ENCODE peak calls at places on chromosomes 5 and 9, in four cellular contexts. X, H, B and S are unnamed samples.

GRCh38 chr5:58188287-58188651 is 271.6 kb downstream of the PLK2 start:
- DNase-seq in X (peak), H (no peak), B (no peak), S (no peak)

GRCh38 chr9:133141833-133142594 is 21.0 kb upstream of the RALGDS start:
- DNase-seq in X (no peak), H (no peak), B (no peak), S (no peak)

GRCh38 chr9:127763918-127764384 is 14.5 kb downstream of the SH2D3C start:
- DNase-seq in X (peak), H (peak), B (peak), S (no peak)

GRCh38 chr5:135251099-135251498 is 147.9 kb downstream of the MACROH2A1 start:
- DNase-seq in X (no peak), H (no peak), B (no peak), S (no peak)

GRCh38 chr5:96736937-96737336 is 70.8 kb downstream of the ERAP1 start:
- DNase-seq in X (no peak), H (peak), B (no peak), S (no peak)

GRCh38 chr5:145141534-145141933 is 693.6 kb downstream of the PRELID2 start:
- DNase-seq in X (no peak), H (no peak), B (no peak), S (no peak)

GRCh38 chr5:141192110-141192725 is at the start of gene PCDHB10:
- DNase-seq in X (peak), H (peak), B (peak), S (no peak)

GRCh38 chr9:117073539-117074336 is 341.1 kb downstream of the ASTN2 start:
- DNase-seq in X (peak), H (peak), B (peak), S (no peak)

GRCh38 chr9:97313243-97313642 is 5.8 kb downstream of the CCDC180 start:
- DNase-seq in X (no peak), H (no peak), B (no peak), S (no peak)

GRCh38 chr9:130476151-130476730 is 31.5 kb downstream of the ASS1 start:
- DNase-seq in X (no peak), H (no peak), B (no peak), S (no peak)

GRCh38 chr5:161305601-161306000 is 240.9 kb downstream of the GABRB2 start:
- DNase-seq in X (no peak), H (no peak), B (no peak), S (no peak)

GRCh38 chr9:114551750-114552685 is 35.6 kb upstream of the ATP6V1G1 start:
- DNase-seq in X (peak), H (peak), B (no peak), S (no peak)

GRCh38 chr9:16153221-16153620 is 600.4 kb downstream of the CCDC171 start:
- DNase-seq in X (no peak), H (no peak), B (no peak), S (no peak)

GRCh38 chr5:10145922-10146321 is 103.8 kb downstream of the ATPSCKMT start:
- DNase-seq in X (peak), H (peak), B (no peak), S (peak)

GRCh38 chr5:139636975-139637408 is 11.2 kb upstream of the CXXC5 start:
- DNase-seq in X (no peak), H (peak), B (no peak), S (peak)

GRCh38 chr9:116662633-116663032 is 24.5 kb upstream of the TRIM32 start:
- DNase-seq in X (no peak), H (no peak), B (no peak), S (no peak)

GRCh38 chr5:32314658-32315057 is 1.9 kb upstream of the MTMR12 start:
- DNase-seq in X (peak), H (no peak), B (no peak), S (no peak)

GRCh38 chr9:127741831-127742434 is 6.8 kb upstream of the TOR2A start:
- DNase-seq in X (peak), H (peak), B (peak), S (no peak)

GRCh38 chr5:109983135-109983534 is 293.4 kb downstream of the MAN2A1 start:
- DNase-seq in X (no peak), H (no peak), B (no peak), S (no peak)

GRCh38 chr5:134477462-134478245 is 47.8 kb upstream of the JADE2 start:
- DNase-seq in X (no peak), H (no peak), B (no peak), S (no peak)

GRCh38 chr5:180126716-180127681 is 55.4 kb upstream of the RNF130 start:
- DNase-seq in X (no peak), H (peak), B (peak), S (no peak)

GRCh38 chr5:153831976-153832375 is 206.7 kb downstream of the FAM114A2 start:
- DNase-seq in X (peak), H (peak), B (no peak), S (peak)

GRCh38 chr5:53560506-53561191 is at the start of gene NDUFS4:
- DNase-seq in X (peak), H (peak), B (peak), S (peak)

GRCh38 chr9:127779136-127779981 is 893 bp upstream of the SH2D3C start:
- DNase-seq in X (no peak), H (peak), B (no peak), S (peak)

GRCh38 chr5:169581580-169582227 is 1.9 kb upstream of the SPDL1 start:
- DNase-seq in X (peak), H (peak), B (peak), S (no peak)

GRCh38 chr5:59133801-59134261 is 551.0 kb downstream of the RAB3C start:
- DNase-seq in X (no peak), H (no peak), B (no peak), S (no peak)

GRCh38 chr9:2465921-2466460 is 155.6 kb upstream of the VLDLR start:
- DNase-seq in X (peak), H (no peak), B (no peak), S (peak)

GRCh38 chr5:122870219-122870856 is 24.9 kb downstream of the SNX24 start:
- DNase-seq in X (no peak), H (no peak), B (no peak), S (no peak)

GRCh38 chr9:70551391-70551790 is 136.9 kb upstream of the KLF9 start:
- DNase-seq in X (no peak), H (no peak), B (no peak), S (no peak)

GRCh38 chr9:133140174-133140505 is 19.1 kb upstream of the RALGDS start:
- DNase-seq in X (no peak), H (no peak), B (no peak), S (no peak)

GRCh38 chr5:375921-376871 is 54.7 kb downstream of the AHRR start:
- DNase-seq in X (no peak), H (no peak), B (peak), S (no peak)

GRCh38 chr5:150159741-150160179 is 4.1 kb upstream of the PDGFRB start:
- DNase-seq in X (no peak), H (peak), B (no peak), S (no peak)

GRCh38 chr5:41908374-41909079 is 4.4 kb downstream of the RIMOC1 start:
- DNase-seq in X (no peak), H (no peak), B (no peak), S (no peak)

GRCh38 chr5:554284-554988 is 30.2 kb upstream of the SLC9A3 start:
- DNase-seq in X (no peak), H (no peak), B (no peak), S (no peak)

GRCh38 chr9:72843525-72844439 is 109.1 kb downstream of the ALDH1A1 start:
- DNase-seq in X (peak), H (no peak), B (peak), S (no peak)

GRCh38 chr9:37949576-37949975 is 45.6 kb upstream of the SLC25A51 start:
- DNase-seq in X (no peak), H (no peak), B (no peak), S (no peak)

GRCh38 chr9:111728617-111729366 is 65.9 kb downstream of the SHOC1 start:
- DNase-seq in X (peak), H (no peak), B (no peak), S (no peak)

GRCh38 chr9:95504053-95504963 is 12.5 kb downstream of the PTCH1 start:
- DNase-seq in X (peak), H (peak), B (peak), S (no peak)

GRCh38 chr9:5708414-5708813 is 79.5 kb downstream of the RIC1 start:
- DNase-seq in X (no peak), H (no peak), B (no peak), S (no peak)

GRCh38 chr9:122126340-122127333 is 32.9 kb downstream of the NDUFA8 start:
- DNase-seq in X (peak), H (no peak), B (peak), S (no peak)

GRCh38 chr9:129131300-129132145 is 20.3 kb downstream of the PTPA start:
- DNase-seq in X (peak), H (peak), B (peak), S (no peak)
- TF ChIP-seq CBFB in X (no peak), H (no peak), B (no peak), S (no peak)

DNA sequence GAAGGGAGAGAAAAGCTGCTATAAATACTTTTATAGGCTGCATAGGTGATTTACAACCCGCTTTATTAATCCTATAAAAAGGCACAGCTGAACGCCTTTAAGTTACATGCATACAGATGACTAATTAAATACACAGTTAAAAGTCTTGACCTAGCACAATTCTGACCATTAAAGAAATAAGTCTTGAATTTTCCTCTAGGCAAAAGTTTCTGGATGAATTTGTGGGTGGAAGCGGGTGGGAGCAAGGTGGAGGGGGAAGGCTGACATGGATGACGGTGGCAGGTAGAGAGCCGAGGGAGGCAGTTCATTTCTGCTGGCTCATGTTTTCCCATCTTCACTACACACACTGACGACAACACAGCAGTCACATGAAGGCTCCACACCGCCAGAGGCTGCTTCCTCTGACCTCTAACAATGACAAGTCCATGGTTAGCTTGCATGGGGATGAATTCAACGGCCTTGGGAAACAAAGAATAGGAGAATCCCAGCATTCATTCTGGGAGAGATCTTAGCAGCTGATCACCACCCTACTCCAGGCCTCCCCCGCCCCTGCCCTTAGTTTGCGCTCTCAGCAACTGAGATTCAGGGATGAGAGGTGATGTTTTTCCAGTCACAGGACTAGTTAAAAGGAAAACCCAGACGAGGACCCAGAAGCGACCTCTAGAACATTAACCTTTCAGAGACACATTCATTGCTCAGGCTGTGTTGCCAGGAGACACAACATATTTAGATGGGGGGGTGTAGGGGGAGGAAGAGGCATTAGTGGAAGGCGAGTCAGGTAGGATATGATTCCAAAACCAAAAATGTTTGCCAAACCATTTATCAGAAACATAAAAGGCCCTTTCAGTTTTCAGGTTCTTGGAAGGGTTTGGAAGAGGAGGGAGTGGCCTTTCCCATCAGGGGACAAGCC is 329.4 kb downstream of the PIK3R1 start:
- DNase-seq in X (no peak), H (peak), B (no peak), S (no peak)
- TF ChIP-seq CBFB in X (no peak), H (no peak), B (no peak), S (no peak)

DNA sequence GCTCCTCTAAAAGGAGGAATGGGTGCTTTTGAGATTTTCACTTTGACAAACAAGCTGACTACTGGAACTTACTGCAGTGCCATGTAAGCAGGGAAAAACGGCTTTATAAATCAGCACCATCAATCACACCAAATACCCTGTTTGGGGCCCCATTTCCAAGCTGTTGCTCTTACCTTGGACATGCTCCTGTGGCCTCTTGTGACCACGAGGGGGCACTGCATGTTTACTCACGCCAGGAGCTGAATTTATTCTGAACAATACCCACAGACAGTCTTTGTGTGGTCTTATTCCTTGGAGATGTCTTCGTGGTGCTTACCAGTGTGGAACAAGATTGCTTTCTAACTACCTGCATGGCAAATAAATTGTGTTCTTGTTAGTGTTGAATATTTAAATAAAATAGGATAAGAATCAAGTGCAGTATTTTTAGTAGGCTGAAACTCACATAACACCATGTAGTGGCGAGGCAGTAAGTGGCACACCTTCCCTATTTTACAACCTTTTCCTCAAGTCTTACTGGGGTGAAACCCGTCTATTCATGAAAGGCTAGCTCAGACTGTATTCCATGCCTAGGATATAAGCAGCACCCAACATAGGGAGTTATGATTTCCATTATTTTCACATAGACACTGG is 155.5 kb upstream of the NMUR2 start:
- DNase-seq in X (peak), H (peak), B (peak), S (no peak)
- TF ChIP-seq CBFB in X (no peak), H (no peak), B (no peak), S (no peak)

GRCh38 chr9:136494531-136495215 is 11.8 kb upstream of the SEC16A start:
- DNase-seq in X (no peak), H (no peak), B (no peak), S (no peak)

GRCh38 chr9:136496801-136497620 is 14.2 kb upstream of the SEC16A start:
- DNase-seq in X (no peak), H (no peak), B (no peak), S (no peak)

GRCh38 chr9:136495401-136495800 is 12.6 kb upstream of the SEC16A start:
- DNase-seq in X (no peak), H (no peak), B (no peak), S (no peak)

GRCh38 chr9:136497916-136498695 is 15.3 kb upstream of the SEC16A start:
- DNase-seq in X (no peak), H (no peak), B (no peak), S (no peak)

GRCh38 chr9:136496181-136496580 is 13.3 kb upstream of the SEC16A start:
- DNase-seq in X (no peak), H (no peak), B (no peak), S (no peak)
- TF ChIP-seq CBFB in X (no peak), H (no peak), B (no peak), S (no peak)

DNA sequence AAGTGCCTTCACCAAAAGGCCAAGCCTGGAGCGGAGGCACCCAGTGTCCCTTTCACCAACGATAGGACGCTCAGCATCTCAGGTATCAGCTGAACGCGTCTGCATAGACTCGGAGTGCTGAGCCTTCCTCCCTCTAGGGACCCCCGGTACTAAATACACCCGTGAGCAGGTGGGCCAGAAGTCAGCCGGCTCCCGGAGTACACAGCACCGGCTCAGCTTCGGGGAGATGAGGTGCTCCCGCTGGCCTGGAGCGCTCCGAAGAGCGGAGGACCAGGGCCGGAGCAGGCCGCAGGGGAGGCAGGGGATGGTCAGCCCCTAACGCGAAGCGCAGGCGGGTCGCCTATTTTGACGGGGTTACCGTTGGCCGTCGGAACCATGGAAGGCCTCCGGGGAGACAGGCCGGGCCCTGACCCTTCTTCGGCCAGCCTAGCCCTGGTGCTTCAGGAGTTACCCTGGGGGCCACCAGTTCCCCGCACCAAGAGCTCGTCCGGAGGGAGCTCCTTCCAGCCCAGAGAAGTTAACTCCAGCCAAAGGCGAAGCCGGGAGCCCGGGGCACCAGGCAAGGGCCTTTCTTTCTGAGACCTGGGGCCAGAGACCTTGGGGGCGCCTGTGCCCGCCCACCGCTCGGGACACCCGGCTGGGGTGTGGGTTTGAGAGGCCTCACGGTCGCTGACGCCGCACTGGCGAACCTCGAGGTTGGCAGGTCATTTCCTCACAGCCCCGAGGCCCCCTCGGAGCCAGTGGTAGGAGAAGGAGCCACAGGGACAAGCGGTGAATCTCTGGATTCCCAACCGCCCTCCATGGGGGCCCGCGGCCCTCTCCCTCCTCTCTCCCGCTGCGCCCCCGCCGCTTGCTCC is 3.3 kb upstream of the IRX4 start:
- DNase-seq in X (no peak), H (no peak), B (no peak), S (no peak)
- TF ChIP-seq CBFB in X (no peak), H (no peak), B (no peak), S (no peak)

GRCh38 chr5:45189481-45189880 is 380.7 kb downstream of the MRPS30 start:
- DNase-seq in X (no peak), H (no peak), B (no peak), S (no peak)
- TF ChIP-seq CBFB in X (no peak), H (no peak), B (no peak), S (no peak)

GRCh38 chr9:124665391-124666058 is 105.6 kb downstream of the NR6A1 start:
- DNase-seq in X (peak), H (no peak), B (no peak), S (no peak)
- TF ChIP-seq CBFB in X (no peak), H (no peak), B (no peak), S (no peak)